ENCODE peak calls at places on chromosomes 7 and 10, in ten cellular contexts. One of them, this sample, is unnamed.

GRCh38 chr7:134448359-134449229 is 10.3 kb downstream of the AKR1B1 start:
- DNase-seq in astrocyte of the spinal cord: peak
- DNase-seq in fibroblast of pulmonary artery: peak
- DNase-seq in astrocyte: peak
- DNase-seq in mucosa of descending colon: no peak
- DNase-seq in left lung: no peak
- DNase-seq in transverse colon: no peak
- DNase-seq in choroid plexus epithelial cell: peak
- DNase-seq in dorsolateral prefrontal cortex: no peak
- DNase-seq in uterus: no peak
- DNase-seq in this sample: peak

GRCh38 chr10:63553473-63553872 is 32.3 kb downstream of the REEP3 start:
- DNase-seq in astrocyte of the spinal cord: no peak
- DNase-seq in left lung: no peak
- DNase-seq in choroid plexus epithelial cell: peak
- DNase-seq in uterus: no peak
- DNase-seq in mucosa of descending colon: no peak
- DNase-seq in transverse colon: no peak
- DNase-seq in dorsolateral prefrontal cortex: no peak
- DNase-seq in fibroblast of pulmonary artery: no peak
- DNase-seq in astrocyte: no peak
- DNase-seq in this sample: no peak

GRCh38 chr10:93715345-93715744 is 13.0 kb upstream of the FRA10AC1 start:
- DNase-seq in choroid plexus epithelial cell: no peak
- DNase-seq in astrocyte: no peak
- DNase-seq in left lung: no peak
- DNase-seq in transverse colon: no peak
- DNase-seq in uterus: no peak
- DNase-seq in astrocyte of the spinal cord: no peak
- DNase-seq in mucosa of descending colon: no peak
- DNase-seq in fibroblast of pulmonary artery: no peak
- DNase-seq in dorsolateral prefrontal cortex: no peak
- DNase-seq in this sample: no peak

GRCh38 chr7:153682628-153683027 is 369.6 kb upstream of the DPP6 start:
- DNase-seq in astrocyte: no peak
- DNase-seq in astrocyte of the spinal cord: no peak
- DNase-seq in mucosa of descending colon: no peak
- DNase-seq in transverse colon: no peak
- DNase-seq in fibroblast of pulmonary artery: no peak
- DNase-seq in left lung: no peak
- DNase-seq in choroid plexus epithelial cell: no peak
- DNase-seq in uterus: no peak
- DNase-seq in dorsolateral prefrontal cortex: no peak
- DNase-seq in this sample: no peak

GRCh38 chr10:91206427-91206826 is 14.0 kb upstream of the PCGF5 start:
- DNase-seq in fibroblast of pulmonary artery: no peak
- DNase-seq in dorsolateral prefrontal cortex: no peak
- DNase-seq in choroid plexus epithelial cell: no peak
- DNase-seq in astrocyte: no peak
- DNase-seq in astrocyte of the spinal cord: no peak
- DNase-seq in uterus: no peak
- DNase-seq in mucosa of descending colon: no peak
- DNase-seq in left lung: no peak
- DNase-seq in transverse colon: no peak
- DNase-seq in this sample: no peak

GRCh38 chr10:79022565-79023488 is 45.9 kb upstream of the ZMIZ1 start:
- DNase-seq in fibroblast of pulmonary artery: peak
- DNase-seq in astrocyte of the spinal cord: peak
- DNase-seq in left lung: no peak
- DNase-seq in mucosa of descending colon: no peak
- DNase-seq in astrocyte: peak
- DNase-seq in dorsolateral prefrontal cortex: peak
- DNase-seq in uterus: no peak
- DNase-seq in choroid plexus epithelial cell: peak
- DNase-seq in transverse colon: peak
- DNase-seq in this sample: no peak

GRCh38 chr7:111992601-111993000 is 213.6 kb downstream of the DOCK4 start:
- DNase-seq in transverse colon: no peak
- DNase-seq in left lung: no peak
- DNase-seq in mucosa of descending colon: no peak
- DNase-seq in fibroblast of pulmonary artery: no peak
- DNase-seq in dorsolateral prefrontal cortex: no peak
- DNase-seq in uterus: no peak
- DNase-seq in astrocyte: peak
- DNase-seq in choroid plexus epithelial cell: peak
- DNase-seq in astrocyte of the spinal cord: peak
- DNase-seq in this sample: peak

GRCh38 chr10:22652988-22653431 is 61.4 kb downstream of the PIP4K2A start:
- DNase-seq in left lung: no peak
- DNase-seq in transverse colon: no peak
- DNase-seq in choroid plexus epithelial cell: no peak
- DNase-seq in astrocyte of the spinal cord: no peak
- DNase-seq in fibroblast of pulmonary artery: no peak
- DNase-seq in astrocyte: no peak
- DNase-seq in uterus: no peak
- DNase-seq in dorsolateral prefrontal cortex: no peak
- DNase-seq in mucosa of descending colon: no peak
- DNase-seq in this sample: no peak

GRCh38 chr10:91185239-91185875 is 35.1 kb upstream of the PCGF5 start:
- DNase-seq in fibroblast of pulmonary artery: peak
- DNase-seq in astrocyte: peak
- DNase-seq in astrocyte of the spinal cord: peak
- DNase-seq in mucosa of descending colon: no peak
- DNase-seq in dorsolateral prefrontal cortex: no peak
- DNase-seq in uterus: no peak
- DNase-seq in left lung: no peak
- DNase-seq in transverse colon: no peak
- DNase-seq in choroid plexus epithelial cell: peak
- DNase-seq in this sample: peak

GRCh38 chr10:74825371-74826141 is 844 bp upstream of the KAT6B start:
- DNase-seq in fibroblast of pulmonary artery: no peak
- DNase-seq in mucosa of descending colon: no peak
- DNase-seq in astrocyte: no peak
- DNase-seq in transverse colon: peak
- DNase-seq in uterus: no peak
- DNase-seq in astrocyte of the spinal cord: no peak
- DNase-seq in dorsolateral prefrontal cortex: peak
- DNase-seq in choroid plexus epithelial cell: no peak
- DNase-seq in left lung: no peak
- DNase-seq in this sample: no peak

GRCh38 chr7:78306631-78307030 is 508.1 kb downstream of the PHTF2 start:
- DNase-seq in fibroblast of pulmonary artery: no peak
- DNase-seq in left lung: no peak
- DNase-seq in dorsolateral prefrontal cortex: no peak
- DNase-seq in astrocyte: no peak
- DNase-seq in uterus: no peak
- DNase-seq in transverse colon: no peak
- DNase-seq in choroid plexus epithelial cell: no peak
- DNase-seq in mucosa of descending colon: no peak
- DNase-seq in astrocyte of the spinal cord: no peak
- DNase-seq in this sample: no peak

GRCh38 chr10:48494073-48494472 is 110.8 kb downstream of the ARHGAP22 start:
- DNase-seq in left lung: no peak
- DNase-seq in choroid plexus epithelial cell: no peak
- DNase-seq in transverse colon: no peak
- DNase-seq in astrocyte of the spinal cord: no peak
- DNase-seq in uterus: no peak
- DNase-seq in mucosa of descending colon: no peak
- DNase-seq in astrocyte: no peak
- DNase-seq in dorsolateral prefrontal cortex: no peak
- DNase-seq in fibroblast of pulmonary artery: no peak
- DNase-seq in this sample: no peak

GRCh38 chr10:132612571-132613504 is 75.3 kb downstream of the INPP5A start:
- DNase-seq in dorsolateral prefrontal cortex: no peak
- DNase-seq in fibroblast of pulmonary artery: no peak
- DNase-seq in choroid plexus epithelial cell: peak
- DNase-seq in mucosa of descending colon: no peak
- DNase-seq in transverse colon: no peak
- DNase-seq in left lung: no peak
- DNase-seq in astrocyte of the spinal cord: no peak
- DNase-seq in uterus: no peak
- DNase-seq in astrocyte: no peak
- DNase-seq in this sample: no peak

GRCh38 chr7:155948423-155948822 is 136.2 kb upstream of the SHH start:
- DNase-seq in left lung: no peak
- DNase-seq in fibroblast of pulmonary artery: no peak
- DNase-seq in transverse colon: no peak
- DNase-seq in astrocyte of the spinal cord: no peak
- DNase-seq in choroid plexus epithelial cell: no peak
- DNase-seq in mucosa of descending colon: no peak
- DNase-seq in dorsolateral prefrontal cortex: no peak
- DNase-seq in astrocyte: no peak
- DNase-seq in uterus: no peak
- DNase-seq in this sample: no peak

GRCh38 chr7:77421273-77421672 is 5.1 kb upstream of the GSAP start:
- DNase-seq in astrocyte of the spinal cord: no peak
- DNase-seq in dorsolateral prefrontal cortex: no peak
- DNase-seq in astrocyte: no peak
- DNase-seq in choroid plexus epithelial cell: no peak
- DNase-seq in left lung: no peak
- DNase-seq in mucosa of descending colon: no peak
- DNase-seq in fibroblast of pulmonary artery: no peak
- DNase-seq in transverse colon: no peak
- DNase-seq in uterus: no peak
- DNase-seq in this sample: no peak

GRCh38 chr7:1639578-1640175 is 30.4 kb upstream of the ELFN1 start:
- DNase-seq in uterus: no peak
- DNase-seq in transverse colon: no peak
- DNase-seq in fibroblast of pulmonary artery: no peak
- DNase-seq in dorsolateral prefrontal cortex: no peak
- DNase-seq in mucosa of descending colon: no peak
- DNase-seq in choroid plexus epithelial cell: no peak
- DNase-seq in left lung: no peak
- DNase-seq in astrocyte: no peak
- DNase-seq in astrocyte of the spinal cord: no peak
- DNase-seq in this sample: no peak

GRCh38 chr7:1641173-1641572 is 28.9 kb upstream of the ELFN1 start:
- DNase-seq in uterus: no peak
- DNase-seq in left lung: no peak
- DNase-seq in fibroblast of pulmonary artery: no peak
- DNase-seq in transverse colon: no peak
- DNase-seq in astrocyte of the spinal cord: no peak
- DNase-seq in choroid plexus epithelial cell: no peak
- DNase-seq in dorsolateral prefrontal cortex: no peak
- DNase-seq in mucosa of descending colon: no peak
- DNase-seq in astrocyte: no peak
- DNase-seq in this sample: no peak

GRCh38 chr7:1639071-1639470 is 31.0 kb upstream of the ELFN1 start:
- DNase-seq in fibroblast of pulmonary artery: no peak
- DNase-seq in uterus: no peak
- DNase-seq in dorsolateral prefrontal cortex: no peak
- DNase-seq in left lung: no peak
- DNase-seq in choroid plexus epithelial cell: no peak
- DNase-seq in transverse colon: no peak
- DNase-seq in astrocyte of the spinal cord: no peak
- DNase-seq in astrocyte: no peak
- DNase-seq in mucosa of descending colon: no peak
- DNase-seq in this sample: no peak

GRCh38 chr7:1641661-1642260 is 28.3 kb upstream of the ELFN1 start:
- DNase-seq in astrocyte: no peak
- DNase-seq in astrocyte of the spinal cord: no peak
- DNase-seq in mucosa of descending colon: no peak
- DNase-seq in dorsolateral prefrontal cortex: no peak
- DNase-seq in choroid plexus epithelial cell: no peak
- DNase-seq in fibroblast of pulmonary artery: no peak
- DNase-seq in left lung: no peak
- DNase-seq in transverse colon: no peak
- DNase-seq in uterus: no peak
- DNase-seq in this sample: no peak

GRCh38 chr7:1640376-1641172 is 29.5 kb upstream of the ELFN1 start:
- DNase-seq in astrocyte: no peak
- DNase-seq in left lung: no peak
- DNase-seq in dorsolateral prefrontal cortex: no peak
- DNase-seq in choroid plexus epithelial cell: no peak
- DNase-seq in fibroblast of pulmonary artery: no peak
- DNase-seq in transverse colon: no peak
- DNase-seq in astrocyte of the spinal cord: no peak
- DNase-seq in uterus: no peak
- DNase-seq in mucosa of descending colon: no peak
- DNase-seq in this sample: no peak
- TF ChIP-seq CTCF in astrocyte: no peak
- TF ChIP-seq CTCF in left lung: no peak
- TF ChIP-seq CTCF in dorsolateral prefrontal cortex: no peak
- TF ChIP-seq CTCF in choroid plexus epithelial cell: no peak
- TF ChIP-seq CTCF in fibroblast of pulmonary artery: no peak
- TF ChIP-seq CTCF in transverse colon: no peak
- TF ChIP-seq CTCF in astrocyte of the spinal cord: no peak
- TF ChIP-seq CTCF in uterus: no peak
- TF ChIP-seq CTCF in mucosa of descending colon: no peak
- TF ChIP-seq CTCF in this sample: peak

DNA sequence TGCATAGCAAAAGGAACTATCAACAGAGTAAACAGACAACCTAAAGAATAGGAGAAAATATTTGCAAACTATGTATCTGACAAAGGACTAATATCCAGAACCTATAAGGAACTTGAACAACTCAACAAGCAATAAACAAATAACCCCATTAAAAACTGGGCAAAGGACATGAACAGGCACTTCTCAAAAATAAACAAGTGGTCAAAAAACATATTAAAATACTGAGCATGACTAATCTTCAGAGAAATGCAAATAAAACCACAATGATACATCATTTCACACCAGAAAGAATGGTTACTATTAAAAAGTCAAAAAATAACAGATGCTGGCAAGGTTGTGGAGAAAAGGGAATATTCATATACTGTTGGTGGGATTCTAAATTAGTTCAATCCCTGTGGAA is 17.1 kb downstream of the MAGI2 start:
- DNase-seq in transverse colon: no peak
- DNase-seq in astrocyte of the spinal cord: no peak
- DNase-seq in dorsolateral prefrontal cortex: no peak
- DNase-seq in left lung: no peak
- DNase-seq in fibroblast of pulmonary artery: no peak
- DNase-seq in mucosa of descending colon: no peak
- DNase-seq in astrocyte: no peak
- DNase-seq in choroid plexus epithelial cell: no peak
- DNase-seq in uterus: no peak
- DNase-seq in this sample: no peak
- H3K4me3 ChIP-seq in transverse colon: no peak
- H3K4me3 ChIP-seq in astrocyte of the spinal cord: no peak
- H3K4me3 ChIP-seq in dorsolateral prefrontal cortex: no peak
- H3K4me3 ChIP-seq in left lung: no peak
- H3K4me3 ChIP-seq in fibroblast of pulmonary artery: no peak
- H3K4me3 ChIP-seq in mucosa of descending colon: no peak
- H3K4me3 ChIP-seq in astrocyte: no peak
- H3K4me3 ChIP-seq in choroid plexus epithelial cell: no peak
- H3K4me3 ChIP-seq in uterus: no peak
- H3K4me3 ChIP-seq in this sample: no peak

GRCh38 chr10:76311752-76312699 is 880.6 kb downstream of the LRMDA start:
- DNase-seq in mucosa of descending colon: no peak
- DNase-seq in fibroblast of pulmonary artery: peak
- DNase-seq in astrocyte of the spinal cord: no peak
- DNase-seq in transverse colon: no peak
- DNase-seq in uterus: no peak
- DNase-seq in left lung: no peak
- DNase-seq in choroid plexus epithelial cell: peak
- DNase-seq in astrocyte: no peak
- DNase-seq in dorsolateral prefrontal cortex: no peak
- DNase-seq in this sample: peak
- TF ChIP-seq CTCF in mucosa of descending colon: no peak
- TF ChIP-seq CTCF in fibroblast of pulmonary artery: peak
- TF ChIP-seq CTCF in astrocyte of the spinal cord: peak
- TF ChIP-seq CTCF in transverse colon: no peak
- TF ChIP-seq CTCF in uterus: peak
- TF ChIP-seq CTCF in left lung: peak
- TF ChIP-seq CTCF in choroid plexus epithelial cell: peak
- TF ChIP-seq CTCF in astrocyte: peak
- TF ChIP-seq CTCF in dorsolateral prefrontal cortex: no peak
- TF ChIP-seq CTCF in this sample: peak

GRCh38 chr10:112956631-112957350 is 6.7 kb downstream of the TCF7L2 start:
- DNase-seq in mucosa of descending colon: no peak
- DNase-seq in choroid plexus epithelial cell: no peak
- DNase-seq in astrocyte of the spinal cord: no peak
- DNase-seq in fibroblast of pulmonary artery: no peak
- DNase-seq in astrocyte: peak
- DNase-seq in uterus: no peak
- DNase-seq in transverse colon: peak
- DNase-seq in dorsolateral prefrontal cortex: no peak
- DNase-seq in left lung: no peak
- DNase-seq in this sample: peak
- H3K4me3 ChIP-seq in mucosa of descending colon: no peak
- H3K4me3 ChIP-seq in choroid plexus epithelial cell: no peak
- H3K4me3 ChIP-seq in astrocyte of the spinal cord: no peak
- H3K4me3 ChIP-seq in fibroblast of pulmonary artery: no peak
- H3K4me3 ChIP-seq in astrocyte: peak
- H3K4me3 ChIP-seq in uterus: no peak
- H3K4me3 ChIP-seq in transverse colon: no peak
- H3K4me3 ChIP-seq in dorsolateral prefrontal cortex: no peak
- H3K4me3 ChIP-seq in left lung: no peak
- H3K4me3 ChIP-seq in this sample: peak

This sample was measured in fibroblast of the aortic adventitia.